ENCODE peak calls at places on chromosomes 7 and 10, in eight cellular contexts. A is COLO829, T is left cardiac atrium, X is H54, M is NCI-H748 treated with DMSO at 0.1 percent for 48 hours, K is fibroblast of lung, Z is pancreas, Y is GM19239. J is an unnamed sample.
A peak's percentile ranks its signal among the peaks of the same experiment; 100 is the strongest.

GRCh38 chr7:94092980-94093379 is 88.8 kb upstream of the BET1 start:
- DNase-seq in A (no peak), T (no peak), X (no peak), M (no peak), K (no peak), Z (no peak), Y (no peak), J (no peak)

GRCh38 chr7:63900394-63901203 is 98.0 kb upstream of the ZNF722 start:
- DNase-seq in A (peak; percentile 14), T (peak; percentile 97), X (no peak), M (peak; percentile 72), K (no peak), Z (peak; percentile 98), Y (no peak), J (peak; percentile 91)

GRCh38 chr10:123021517-123021916 is 12.7 kb downstream of the ACADSB start:
- DNase-seq in A (no peak), T (no peak), X (no peak), M (no peak), K (peak; percentile 24), Z (no peak), Y (no peak), J (no peak)

GRCh38 chr7:35757574-35757973 is 43.3 kb upstream of the SEPTIN7 start:
- DNase-seq in A (no peak), T (no peak), X (no peak), M (no peak), K (no peak), Z (no peak), Y (no peak), J (peak; percentile 22)

GRCh38 chr10:25130911-25131310 is 43.9 kb upstream of the GPR158 start:
- DNase-seq in A (no peak), T (no peak), X (peak; percentile 27), M (no peak), K (no peak), Z (no peak), Y (no peak), J (no peak)

GRCh38 chr7:5429857-5430611 is 6.4 kb upstream of the TNRC18 start:
- DNase-seq in A (no peak), T (no peak), X (no peak), M (no peak), K (peak; percentile 42), Z (no peak), Y (no peak), J (peak; percentile 84)

GRCh38 chr10:110850990-110851389 is 20.7 kb upstream of the PDCD4 start:
- DNase-seq in A (no peak), T (no peak), X (no peak), M (no peak), K (no peak), Z (no peak), Y (no peak), J (no peak)

GRCh38 chr10:100728928-100729876 is 16.2 kb upstream of the PAX2 start:
- DNase-seq in A (no peak), T (no peak), X (peak; percentile 89), M (no peak), K (peak; percentile 5), Z (no peak), Y (no peak), J (no peak)

GRCh38 chr10:44279376-44279775 is 105.5 kb downstream of the CXCL12 start:
- DNase-seq in A (no peak), T (no peak), X (no peak), M (no peak), K (no peak), Z (no peak), Y (no peak), J (no peak)

GRCh38 chr10:49135575-49136313 is 1.9 kb upstream of the FAM170B start:
- DNase-seq in A (no peak), T (no peak), X (no peak), M (no peak), K (peak; percentile 58), Z (no peak), Y (no peak), J (no peak)

GRCh38 chr7:121204537-121204936 is 124.3 kb upstream of the WNT16 start:
- DNase-seq in A (peak; percentile 69), T (no peak), X (no peak), M (peak; percentile 14), K (peak; percentile 40), Z (no peak), Y (no peak), J (no peak)

GRCh38 chr10:65314253-65314652 is 1611.6 kb upstream of the LRRTM3 start:
- DNase-seq in A (no peak), T (no peak), X (no peak), M (no peak), K (no peak), Z (no peak), Y (no peak), J (no peak)

GRCh38 chr10:6275022-6275997 is 72.6 kb downstream of the PFKFB3 start:
- DNase-seq in A (peak; percentile 75), T (peak; percentile 95), X (peak; percentile 85), M (no peak), K (peak; percentile 95), Z (peak; percentile 81), Y (peak; percentile 50), J (peak; percentile 90)

GRCh38 chr7:24549961-24550360 is 23.3 kb upstream of the PALS2 start:
- DNase-seq in A (no peak), T (no peak), X (no peak), M (no peak), K (no peak), Z (no peak), Y (no peak), J (no peak)

GRCh38 chr7:22445871-22446270 is 54.1 kb downstream of the STEAP1B start:
- DNase-seq in A (no peak), T (no peak), X (no peak), M (no peak), K (no peak), Z (no peak), Y (no peak), J (no peak)

GRCh38 chr10:68560201-68560915 is at the start of gene TET1:
- DNase-seq in A (peak; percentile 57), T (peak; percentile 48), X (peak; percentile 80), M (no peak), K (peak; percentile 75), Z (peak; percentile 25), Y (no peak), J (peak; percentile 37)

GRCh38 chr7:100122067-100122466 is 2.6 kb downstream of the CNPY4 start:
- DNase-seq in A (peak; percentile 88), T (no peak), X (no peak), M (no peak), K (no peak), Z (no peak), Y (no peak), J (no peak)

GRCh38 chr10:61634711-61635110 is 28.0 kb upstream of the CABCOCO1 start:
- DNase-seq in A (no peak), T (no peak), X (no peak), M (no peak), K (peak; percentile 35), Z (no peak), Y (no peak), J (no peak)

GRCh38 chr10:98790817-98791216 is 344.1 kb upstream of the HPS1 start:
- DNase-seq in A (peak; percentile 27), T (no peak), X (no peak), M (no peak), K (peak; percentile 59), Z (no peak), Y (no peak), J (no peak)

GRCh38 chr7:44132039-44132438 is 8.7 kb upstream of the POLD2 start:
- DNase-seq in A (no peak), T (peak; percentile 62), X (no peak), M (no peak), K (no peak), Z (no peak), Y (no peak), J (no peak)

GRCh38 chr10:98097611-98098010 is 36.8 kb upstream of the R3HCC1L start:
- DNase-seq in A (no peak), T (no peak), X (no peak), M (peak; percentile 79), K (no peak), Z (no peak), Y (no peak), J (no peak)

GRCh38 chr10:101566333-101567164 is 21.5 kb downstream of the POLL start:
- DNase-seq in A (no peak), T (no peak), X (no peak), M (peak; percentile 15), K (no peak), Z (peak; percentile 6), Y (no peak), J (no peak)

GRCh38 chr10:30248728-30249127 is 100.3 kb downstream of the MTPAP start:
- DNase-seq in A (no peak), T (no peak), X (no peak), M (no peak), K (no peak), Z (no peak), Y (no peak), J (no peak)

GRCh38 chr10:22624289-22624738 is 90.1 kb downstream of the PIP4K2A start:
- DNase-seq in A (peak; percentile 70), T (no peak), X (peak; percentile 16), M (no peak), K (peak; percentile 77), Z (no peak), Y (no peak), J (no peak)

GRCh38 chr7:112173214-112173905 is 32.8 kb downstream of the DOCK4 start:
- DNase-seq in A (peak; percentile 11), T (no peak), X (no peak), M (peak; percentile 68), K (no peak), Z (no peak), Y (no peak), J (no peak)

GRCh38 chr7:46850563-46851325 is 731.2 kb downstream of the TNS3 start:
- DNase-seq in A (no peak), T (no peak), X (no peak), M (no peak), K (no peak), Z (no peak), Y (no peak), J (no peak)

GRCh38 chr10:71561003-71561577 is 158.5 kb downstream of the C10orf105 start:
- DNase-seq in A (no peak), T (no peak), X (no peak), M (no peak), K (no peak), Z (no peak), Y (no peak), J (no peak)

GRCh38 chr10:43211030-43211429 is 55.8 kb downstream of the RASGEF1A start:
- DNase-seq in A (peak; percentile 54), T (peak; percentile 8), X (no peak), M (no peak), K (no peak), Z (no peak), Y (no peak), J (no peak)

GRCh38 chr7:113371376-113372043 is 253.2 kb upstream of the SMIM30 start:
- DNase-seq in A (peak; percentile 36), T (no peak), X (no peak), M (no peak), K (no peak), Z (no peak), Y (no peak), J (no peak)

GRCh38 chr10:623039-623438 is 66.4 kb downstream of the DIP2C start:
- DNase-seq in A (no peak), T (no peak), X (no peak), M (no peak), K (no peak), Z (no peak), Y (no peak), J (peak; percentile 46)

GRCh38 chr10:125799446-125799845 is 23.6 kb downstream of the UROS start:
- DNase-seq in A (no peak), T (no peak), X (no peak), M (no peak), K (no peak), Z (no peak), Y (no peak), J (no peak)

GRCh38 chr10:133266056-133266795 is 10.4 kb downstream of the ADAM8 start:
- DNase-seq in A (no peak), T (no peak), X (no peak), M (no peak), K (no peak), Z (no peak), Y (no peak), J (no peak)

GRCh38 chr7:139304517-139304916 is 36.6 kb upstream of the FMC1 start:
- DNase-seq in A (no peak), T (no peak), X (no peak), M (no peak), K (no peak), Z (no peak), Y (no peak), J (no peak)

J was measured in right lobe of liver.